ENCODE peak calls at places on chromosomes 5 and 9, in seven cellular contexts. One of them, this sample, is unnamed.

GRCh38 chr9:12958279-12958678 is 183.5 kb downstream of the LURAP1L start:
- DNase-seq in LoVo: no peak
- DNase-seq in activated T-cell treated with anti-CD3 and anti-CD28 coated beads, Interleukin-2, amount 50 U/mL, for 72 hours: no peak
- DNase-seq in cardiac muscle cell: no peak
- DNase-seq in posterior cingulate gyrus: no peak
- DNase-seq in skeletal muscle cell: no peak
- DNase-seq in ELF-1: no peak
- DNase-seq in this sample: no peak

GRCh38 chr5:109907751-109908150 is 218.0 kb downstream of the MAN2A1 start:
- DNase-seq in activated T-cell treated with anti-CD3 and anti-CD28 coated beads, Interleukin-2, amount 50 U/mL, for 72 hours: no peak
- DNase-seq in posterior cingulate gyrus: no peak
- DNase-seq in ELF-1: no peak
- DNase-seq in skeletal muscle cell: peak
- DNase-seq in cardiac muscle cell: peak
- DNase-seq in LoVo: no peak
- DNase-seq in this sample: no peak

GRCh38 chr5:97544279-97545077 is 361.4 kb upstream of the RIOK2 start:
- DNase-seq in ELF-1: no peak
- DNase-seq in LoVo: no peak
- DNase-seq in posterior cingulate gyrus: no peak
- DNase-seq in skeletal muscle cell: no peak
- DNase-seq in cardiac muscle cell: no peak
- DNase-seq in activated T-cell treated with anti-CD3 and anti-CD28 coated beads, Interleukin-2, amount 50 U/mL, for 72 hours: no peak
- DNase-seq in this sample: no peak

GRCh38 chr9:136361047-136361756 is 2.3 kb downstream of the DNLZ start:
- DNase-seq in LoVo: no peak
- DNase-seq in activated T-cell treated with anti-CD3 and anti-CD28 coated beads, Interleukin-2, amount 50 U/mL, for 72 hours: no peak
- DNase-seq in posterior cingulate gyrus: no peak
- DNase-seq in ELF-1: no peak
- DNase-seq in cardiac muscle cell: no peak
- DNase-seq in skeletal muscle cell: no peak
- DNase-seq in this sample: no peak

GRCh38 chr9:129495422-129496186 is 125.3 kb downstream of the C9orf50 start:
- DNase-seq in LoVo: peak
- DNase-seq in cardiac muscle cell: peak
- DNase-seq in ELF-1: peak
- DNase-seq in posterior cingulate gyrus: peak
- DNase-seq in activated T-cell treated with anti-CD3 and anti-CD28 coated beads, Interleukin-2, amount 50 U/mL, for 72 hours: peak
- DNase-seq in skeletal muscle cell: no peak
- DNase-seq in this sample: peak

GRCh38 chr5:139955616-139956283 is 87.3 kb downstream of the NRG2 start:
- DNase-seq in posterior cingulate gyrus: no peak
- DNase-seq in LoVo: no peak
- DNase-seq in cardiac muscle cell: no peak
- DNase-seq in activated T-cell treated with anti-CD3 and anti-CD28 coated beads, Interleukin-2, amount 50 U/mL, for 72 hours: no peak
- DNase-seq in ELF-1: peak
- DNase-seq in skeletal muscle cell: no peak
- DNase-seq in this sample: no peak

GRCh38 chr5:38404667-38405276 is 146.4 kb downstream of the EGFLAM start:
- DNase-seq in skeletal muscle cell: no peak
- DNase-seq in LoVo: no peak
- DNase-seq in ELF-1: peak
- DNase-seq in activated T-cell treated with anti-CD3 and anti-CD28 coated beads, Interleukin-2, amount 50 U/mL, for 72 hours: peak
- DNase-seq in posterior cingulate gyrus: no peak
- DNase-seq in cardiac muscle cell: no peak
- DNase-seq in this sample: peak

GRCh38 chr9:114603183-114603582 is 7.9 kb upstream of the TMEM268 start:
- DNase-seq in activated T-cell treated with anti-CD3 and anti-CD28 coated beads, Interleukin-2, amount 50 U/mL, for 72 hours: no peak
- DNase-seq in posterior cingulate gyrus: no peak
- DNase-seq in cardiac muscle cell: no peak
- DNase-seq in skeletal muscle cell: no peak
- DNase-seq in LoVo: no peak
- DNase-seq in ELF-1: no peak
- DNase-seq in this sample: no peak

GRCh38 chr5:124979174-124979573 is 232.7 kb upstream of the ZNF608 start:
- DNase-seq in posterior cingulate gyrus: no peak
- DNase-seq in cardiac muscle cell: no peak
- DNase-seq in activated T-cell treated with anti-CD3 and anti-CD28 coated beads, Interleukin-2, amount 50 U/mL, for 72 hours: no peak
- DNase-seq in LoVo: peak
- DNase-seq in skeletal muscle cell: no peak
- DNase-seq in ELF-1: peak
- DNase-seq in this sample: no peak